ENCODE peak calls at places on chromosome 18, in six cellular contexts. One of them, this sample, is unnamed. For H3K27me3, the result is how much of the 10 kb centered on the place peaks cover.

GRCh38 chr18:26082475-26082874 is 7.9 kb downstream of the SS18 start:
- DNase-seq in suprapubic skin: no peak
- DNase-seq in ovary: no peak
- DNase-seq in lower lobe of right lung: no peak
- DNase-seq in CD4-positive, alpha-beta memory T cell: no peak
- DNase-seq in brain microvascular endothelial cell: peak
- DNase-seq in this sample: no peak

GRCh38 chr18:42839408-42839807 is 276.1 kb downstream of the RIT2 start:
- DNase-seq in ovary: no peak
- DNase-seq in lower lobe of right lung: no peak
- DNase-seq in CD4-positive, alpha-beta memory T cell: no peak
- DNase-seq in brain microvascular endothelial cell: no peak
- DNase-seq in suprapubic skin: no peak
- DNase-seq in this sample: no peak

GRCh38 chr18:23838801-23839366 is 149.6 kb downstream of the LAMA3 start:
- DNase-seq in suprapubic skin: no peak
- DNase-seq in CD4-positive, alpha-beta memory T cell: no peak
- DNase-seq in lower lobe of right lung: no peak
- DNase-seq in ovary: no peak
- DNase-seq in brain microvascular endothelial cell: no peak
- DNase-seq in this sample: no peak

GRCh38 chr18:961644-962355 is 57.1 kb downstream of the ADCYAP1 start:
- DNase-seq in lower lobe of right lung: no peak
- DNase-seq in ovary: peak
- DNase-seq in CD4-positive, alpha-beta memory T cell: peak
- DNase-seq in brain microvascular endothelial cell: peak
- DNase-seq in suprapubic skin: no peak
- DNase-seq in this sample: peak

GRCh38 chr18:26549486-26550435 is 1.4 kb upstream of the KCTD1 start:
- DNase-seq in CD4-positive, alpha-beta memory T cell: peak
- DNase-seq in ovary: peak
- DNase-seq in lower lobe of right lung: peak
- DNase-seq in suprapubic skin: peak
- DNase-seq in brain microvascular endothelial cell: no peak
- DNase-seq in this sample: peak

GRCh38 chr18:43442571-43442970 is 165.3 kb upstream of the SYT4 start:
- DNase-seq in suprapubic skin: no peak
- DNase-seq in lower lobe of right lung: no peak
- DNase-seq in brain microvascular endothelial cell: peak
- DNase-seq in ovary: no peak
- DNase-seq in CD4-positive, alpha-beta memory T cell: no peak
- DNase-seq in this sample: no peak

GRCh38 chr18:69400976-69401474 is 337 bp downstream of the DOK6 start:
- DNase-seq in lower lobe of right lung: peak
- DNase-seq in brain microvascular endothelial cell: peak
- DNase-seq in ovary: peak
- DNase-seq in suprapubic skin: no peak
- DNase-seq in CD4-positive, alpha-beta memory T cell: no peak
- DNase-seq in this sample: no peak

GRCh38 chr18:14958701-14959100 is 210.7 kb downstream of the ANKRD30B start:
- DNase-seq in brain microvascular endothelial cell: no peak
- DNase-seq in ovary: no peak
- DNase-seq in CD4-positive, alpha-beta memory T cell: no peak
- DNase-seq in lower lobe of right lung: no peak
- DNase-seq in suprapubic skin: no peak
- DNase-seq in this sample: no peak

GRCh38 chr18:52869942-52870907 is 530.2 kb downstream of the DCC start:
- DNase-seq in suprapubic skin: no peak
- DNase-seq in lower lobe of right lung: no peak
- DNase-seq in brain microvascular endothelial cell: no peak
- DNase-seq in ovary: no peak
- DNase-seq in CD4-positive, alpha-beta memory T cell: no peak
- DNase-seq in this sample: peak

GRCh38 chr18:23871410-23871809 is 143.1 kb upstream of the TTC39C start:
- DNase-seq in ovary: no peak
- DNase-seq in suprapubic skin: no peak
- DNase-seq in brain microvascular endothelial cell: peak
- DNase-seq in CD4-positive, alpha-beta memory T cell: peak
- DNase-seq in lower lobe of right lung: no peak
- DNase-seq in this sample: peak

GRCh38 chr18:9001209-9001608 is 101.3 kb upstream of the NDUFV2 start:
- DNase-seq in CD4-positive, alpha-beta memory T cell: no peak
- DNase-seq in ovary: no peak
- DNase-seq in suprapubic skin: no peak
- DNase-seq in lower lobe of right lung: no peak
- DNase-seq in brain microvascular endothelial cell: no peak
- DNase-seq in this sample: no peak

GRCh38 chr18:22345733-22346132 is 72.0 kb downstream of the CTAGE1 start:
- DNase-seq in lower lobe of right lung: no peak
- DNase-seq in CD4-positive, alpha-beta memory T cell: no peak
- DNase-seq in suprapubic skin: no peak
- DNase-seq in brain microvascular endothelial cell: no peak
- DNase-seq in ovary: peak
- DNase-seq in this sample: peak

GRCh38 chr18:44654555-44654954 is 26.1 kb upstream of the SETBP1 start:
- DNase-seq in suprapubic skin: no peak
- DNase-seq in lower lobe of right lung: no peak
- DNase-seq in ovary: no peak
- DNase-seq in brain microvascular endothelial cell: peak
- DNase-seq in CD4-positive, alpha-beta memory T cell: no peak
- DNase-seq in this sample: no peak

DNA sequence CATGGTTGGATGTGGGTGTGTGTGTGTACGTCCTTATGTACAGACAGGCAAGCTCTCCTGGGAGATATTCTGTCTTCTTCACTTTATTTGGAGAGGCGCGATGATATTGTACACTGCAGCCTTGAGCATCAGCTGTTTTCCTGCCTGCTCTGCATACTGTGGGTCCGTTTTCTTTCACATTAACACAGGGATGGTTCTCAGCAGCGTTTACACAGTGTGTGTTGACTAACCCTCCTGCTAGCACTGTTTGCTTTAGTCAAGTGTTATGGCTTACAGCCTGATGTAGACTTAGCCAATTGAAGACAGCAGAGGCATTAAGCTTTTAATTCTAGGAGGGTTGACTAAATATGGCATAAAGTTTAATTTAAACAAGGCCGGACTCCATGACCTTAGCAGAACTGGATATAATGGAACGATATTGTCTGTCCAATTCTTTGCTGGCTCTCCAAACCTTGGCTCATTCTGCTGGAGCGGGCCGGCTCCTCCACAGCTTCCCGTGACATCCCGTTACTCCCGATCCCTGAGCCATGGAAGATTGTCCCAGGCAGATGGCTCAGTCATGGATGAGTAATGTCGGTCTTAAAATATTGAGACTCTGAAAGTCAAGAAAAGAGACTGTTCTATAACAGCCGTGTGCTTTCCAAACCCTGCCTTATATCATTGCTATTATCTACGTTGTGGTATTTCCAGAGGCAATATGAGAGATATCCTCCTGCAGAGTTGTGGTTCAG is 134.7 kb downstream of the TPGS2 start:
- DNase-seq in brain microvascular endothelial cell: no peak
- DNase-seq in ovary: no peak
- DNase-seq in lower lobe of right lung: no peak
- DNase-seq in CD4-positive, alpha-beta memory T cell: no peak
- DNase-seq in suprapubic skin: no peak
- DNase-seq in this sample: peak
- H3K4me3 ChIP-seq in brain microvascular endothelial cell: no peak
- H3K4me3 ChIP-seq in ovary: no peak
- H3K4me3 ChIP-seq in lower lobe of right lung: no peak
- H3K4me3 ChIP-seq in CD4-positive, alpha-beta memory T cell: no peak
- H3K4me3 ChIP-seq in suprapubic skin: peak
- H3K4me3 ChIP-seq in this sample: no peak

GRCh38 chr18:10033038-10033437 is 119.2 kb downstream of the VAPA start:
- DNase-seq in brain microvascular endothelial cell: no peak
- DNase-seq in CD4-positive, alpha-beta memory T cell: no peak
- DNase-seq in suprapubic skin: peak
- DNase-seq in ovary: no peak
- DNase-seq in lower lobe of right lung: no peak
- DNase-seq in this sample: no peak

GRCh38 chr18:10032331-10032979 is 118.6 kb downstream of the VAPA start:
- DNase-seq in suprapubic skin: peak
- DNase-seq in ovary: peak
- DNase-seq in lower lobe of right lung: no peak
- DNase-seq in brain microvascular endothelial cell: no peak
- DNase-seq in CD4-positive, alpha-beta memory T cell: no peak
- DNase-seq in this sample: no peak

GRCh38 chr18:10027461-10027860 is 113.6 kb downstream of the VAPA start:
- DNase-seq in CD4-positive, alpha-beta memory T cell: no peak
- DNase-seq in ovary: no peak
- DNase-seq in brain microvascular endothelial cell: no peak
- DNase-seq in lower lobe of right lung: no peak
- DNase-seq in suprapubic skin: peak
- DNase-seq in this sample: no peak

GRCh38 chr18:10029711-10030110 is 115.9 kb downstream of the VAPA start:
- DNase-seq in suprapubic skin: peak
- DNase-seq in lower lobe of right lung: no peak
- DNase-seq in CD4-positive, alpha-beta memory T cell: no peak
- DNase-seq in ovary: no peak
- DNase-seq in brain microvascular endothelial cell: no peak
- DNase-seq in this sample: no peak

DNA sequence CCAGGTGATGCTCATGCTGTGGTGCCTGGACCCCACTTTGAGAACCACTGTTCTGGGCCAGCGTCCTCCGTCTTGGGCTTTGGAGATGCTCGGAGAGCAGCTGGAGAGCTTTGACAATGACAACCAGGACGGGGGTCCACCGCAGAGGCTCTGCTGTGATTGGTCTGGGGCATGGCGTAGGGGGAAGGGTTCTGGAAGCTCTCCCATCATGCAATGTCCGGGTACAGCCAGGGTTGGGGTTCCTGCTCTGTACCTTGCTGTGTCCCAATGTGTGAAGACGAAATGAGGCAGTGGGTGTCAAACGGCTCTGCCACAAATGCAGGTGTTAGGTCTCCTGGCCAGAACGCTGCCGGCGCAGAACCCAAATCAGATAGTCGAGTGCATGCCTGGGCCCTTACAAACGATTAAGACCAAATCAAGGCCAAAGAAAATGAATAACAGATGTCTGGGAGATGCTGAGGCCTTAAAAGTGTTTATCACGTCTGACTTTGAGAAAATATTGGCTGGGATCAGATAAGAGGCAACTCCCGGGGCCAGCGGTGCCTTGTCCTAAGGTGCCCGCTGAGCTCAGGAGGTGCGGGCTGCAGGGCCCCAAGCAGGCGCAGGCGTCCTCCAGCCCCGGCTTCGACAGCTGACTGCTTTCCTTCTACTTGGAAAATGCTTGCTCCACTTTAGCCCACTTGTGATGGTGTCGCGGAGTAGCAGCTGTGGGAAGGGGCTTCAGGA is 117.2 kb downstream of the VAPA start:
- DNase-seq in lower lobe of right lung: no peak
- DNase-seq in brain microvascular endothelial cell: no peak
- DNase-seq in ovary: no peak
- DNase-seq in CD4-positive, alpha-beta memory T cell: no peak
- DNase-seq in suprapubic skin: peak
- DNase-seq in this sample: no peak
- H3K27me3 ChIP-seq in lower lobe of right lung: under half
- H3K27me3 ChIP-seq in brain microvascular endothelial cell: under half
- H3K27me3 ChIP-seq in ovary: under half
- H3K27me3 ChIP-seq in CD4-positive, alpha-beta memory T cell: under half
- H3K27me3 ChIP-seq in suprapubic skin: under half
- H3K27me3 ChIP-seq in this sample: under half

GRCh38 chr18:49495480-49495879 is 8.4 kb upstream of the C18orf32 start:
- DNase-seq in ovary: no peak
- DNase-seq in brain microvascular endothelial cell: no peak
- DNase-seq in lower lobe of right lung: no peak
- DNase-seq in CD4-positive, alpha-beta memory T cell: no peak
- DNase-seq in suprapubic skin: no peak
- DNase-seq in this sample: no peak

GRCh38 chr18:49494660-49495059 is 7.6 kb upstream of the C18orf32 start:
- DNase-seq in CD4-positive, alpha-beta memory T cell: no peak
- DNase-seq in suprapubic skin: no peak
- DNase-seq in lower lobe of right lung: no peak
- DNase-seq in brain microvascular endothelial cell: no peak
- DNase-seq in ovary: no peak
- DNase-seq in this sample: no peak

GRCh38 chr18:49495074-49495473 is 8.0 kb upstream of the C18orf32 start:
- DNase-seq in ovary: no peak
- DNase-seq in suprapubic skin: no peak
- DNase-seq in lower lobe of right lung: peak
- DNase-seq in CD4-positive, alpha-beta memory T cell: no peak
- DNase-seq in brain microvascular endothelial cell: no peak
- DNase-seq in this sample: no peak

GRCh38 chr18:49500136-49500921 is 13.3 kb upstream of the C18orf32 start:
- DNase-seq in lower lobe of right lung: peak
- DNase-seq in CD4-positive, alpha-beta memory T cell: no peak
- DNase-seq in brain microvascular endothelial cell: no peak
- DNase-seq in suprapubic skin: no peak
- DNase-seq in ovary: no peak
- DNase-seq in this sample: no peak

GRCh38 chr18:49499046-49499637 is 12.1 kb upstream of the C18orf32 start:
- DNase-seq in CD4-positive, alpha-beta memory T cell: no peak
- DNase-seq in lower lobe of right lung: peak
- DNase-seq in brain microvascular endothelial cell: no peak
- DNase-seq in ovary: no peak
- DNase-seq in suprapubic skin: no peak
- DNase-seq in this sample: no peak
- H3K4me3 ChIP-seq in CD4-positive, alpha-beta memory T cell: no peak
- H3K4me3 ChIP-seq in lower lobe of right lung: no peak
- H3K4me3 ChIP-seq in brain microvascular endothelial cell: no peak
- H3K4me3 ChIP-seq in ovary: no peak
- H3K4me3 ChIP-seq in suprapubic skin: no peak
- H3K4me3 ChIP-seq in this sample: no peak

GRCh38 chr18:6878881-6879280 is 149.4 kb downstream of the ARHGAP28 start:
- DNase-seq in suprapubic skin: no peak
- DNase-seq in ovary: no peak
- DNase-seq in brain microvascular endothelial cell: no peak
- DNase-seq in lower lobe of right lung: no peak
- DNase-seq in CD4-positive, alpha-beta memory T cell: no peak
- DNase-seq in this sample: no peak

GRCh38 chr18:6879508-6880195 is 150.1 kb downstream of the ARHGAP28 start:
- DNase-seq in suprapubic skin: no peak
- DNase-seq in ovary: no peak
- DNase-seq in lower lobe of right lung: no peak
- DNase-seq in CD4-positive, alpha-beta memory T cell: no peak
- DNase-seq in brain microvascular endothelial cell: no peak
- DNase-seq in this sample: no peak

GRCh38 chr18:6884944-6885343 is 155.4 kb downstream of the ARHGAP28 start:
- DNase-seq in ovary: no peak
- DNase-seq in CD4-positive, alpha-beta memory T cell: no peak
- DNase-seq in suprapubic skin: no peak
- DNase-seq in brain microvascular endothelial cell: no peak
- DNase-seq in lower lobe of right lung: no peak
- DNase-seq in this sample: no peak

GRCh38 chr18:6877288-6877687 is 147.8 kb downstream of the ARHGAP28 start:
- DNase-seq in brain microvascular endothelial cell: no peak
- DNase-seq in CD4-positive, alpha-beta memory T cell: no peak
- DNase-seq in ovary: no peak
- DNase-seq in lower lobe of right lung: no peak
- DNase-seq in suprapubic skin: no peak
- DNase-seq in this sample: no peak

GRCh38 chr18:6881034-6881800 is 151.7 kb downstream of the ARHGAP28 start:
- DNase-seq in lower lobe of right lung: no peak
- DNase-seq in brain microvascular endothelial cell: no peak
- DNase-seq in ovary: no peak
- DNase-seq in suprapubic skin: no peak
- DNase-seq in CD4-positive, alpha-beta memory T cell: no peak
- DNase-seq in this sample: peak
- H3K27me3 ChIP-seq in lower lobe of right lung: under half
- H3K27me3 ChIP-seq in brain microvascular endothelial cell: under half
- H3K27me3 ChIP-seq in ovary: under half
- H3K27me3 ChIP-seq in suprapubic skin: under half
- H3K27me3 ChIP-seq in CD4-positive, alpha-beta memory T cell: under half
- H3K27me3 ChIP-seq in this sample: under half

This sample was measured in hepatocyte.